ENCODE peak calls at places on chromosome 20, in four cellular contexts. S is HT1080; Y is H7; Z is stimulated activated effector memory CD8-positive, alpha-beta T cell treated with anti-CD3 and anti-CD28 coated beads, Interleukin-12 subunit alpha, Interleukin-12 subunit beta, amount 100 ng/mL, for 72 hours. B is an unnamed sample.

GRCh38 chr20:25057234-25058050 is 497 bp downstream of the ACSS1 start:
- DNase-seq in Z (peak), Y (peak), S (no peak), B (peak)

GRCh38 chr20:9338101-9338500 is 176.3 kb upstream of the LAMP5 start:
- DNase-seq in Y (no peak), S (no peak), Z (no peak), B (no peak)

GRCh38 chr20:52047811-52048302 is 143.7 kb downstream of the ZFP64 start:
- DNase-seq in Y (no peak), Z (peak), S (peak), B (no peak)

GRCh38 chr20:51129201-51129671 is 106.3 kb upstream of the KCNG1 start:
- DNase-seq in Y (no peak), Z (no peak), S (no peak), B (no peak)

GRCh38 chr20:676315-676937 is 824 bp upstream of the SCRT2 start:
- DNase-seq in S (no peak), Y (peak), Z (no peak), B (no peak)

GRCh38 chr20:47551841-47552240 is 50.2 kb downstream of the NCOA3 start:
- DNase-seq in S (no peak), Z (no peak), Y (no peak), B (no peak)

GRCh38 chr20:36950432-36951197 is 893 bp downstream of the SAMHD1 start:
- DNase-seq in Z (no peak), S (peak), Y (peak), B (peak)

GRCh38 chr20:46568570-46569129 is 18.2 kb upstream of the OCSTAMP start:
- DNase-seq in Y (peak), S (peak), Z (no peak), B (peak)

GRCh38 chr20:8464368-8464767 is 332.3 kb downstream of the PLCB1 start:
- DNase-seq in S (peak), Y (no peak), Z (no peak), B (no peak)

GRCh38 chr20:53142225-53142624 is 170.1 kb downstream of the TSHZ2 start:
- DNase-seq in Y (no peak), S (peak), Z (no peak), B (no peak)